ENCODE peak calls at places on chromosomes 6 and 20, in seven cellular contexts. One of them, this sample, is unnamed.

GRCh38 chr6:138492113-138492512 is 7.2 kb downstream of the NHSL1 start:
- DNase-seq in NCI-H1092: no peak
- DNase-seq in endothelial cell of umbilical vein: no peak
- DNase-seq in H7: no peak
- DNase-seq in COR-L47: peak
- DNase-seq in T-cell: no peak
- DNase-seq in IMR-90: no peak
- DNase-seq in this sample: no peak

GRCh38 chr6:87151786-87152527 is 3.4 kb upstream of the ZNF292 start:
- DNase-seq in NCI-H1092: peak
- DNase-seq in IMR-90: peak
- DNase-seq in H7: peak
- DNase-seq in T-cell: peak
- DNase-seq in COR-L47: peak
- DNase-seq in endothelial cell of umbilical vein: peak
- DNase-seq in this sample: peak

GRCh38 chr20:53734006-53734688 is 140.5 kb upstream of the ZNF217 start:
- DNase-seq in T-cell: no peak
- DNase-seq in IMR-90: no peak
- DNase-seq in NCI-H1092: no peak
- DNase-seq in COR-L47: no peak
- DNase-seq in H7: no peak
- DNase-seq in endothelial cell of umbilical vein: no peak
- DNase-seq in this sample: no peak

GRCh38 chr20:50019466-50020256 is 36.9 kb downstream of the SNAI1 start:
- DNase-seq in COR-L47: no peak
- DNase-seq in H7: no peak
- DNase-seq in IMR-90: no peak
- DNase-seq in NCI-H1092: no peak
- DNase-seq in endothelial cell of umbilical vein: no peak
- DNase-seq in T-cell: no peak
- DNase-seq in this sample: no peak

GRCh38 chr6:133779916-133780315 is 109.0 kb upstream of the TCF21 start:
- DNase-seq in H7: no peak
- DNase-seq in IMR-90: no peak
- DNase-seq in NCI-H1092: no peak
- DNase-seq in T-cell: no peak
- DNase-seq in endothelial cell of umbilical vein: no peak
- DNase-seq in COR-L47: no peak
- DNase-seq in this sample: no peak

GRCh38 chr20:31833130-31833930 is 12.1 kb downstream of the FOXS1 start:
- DNase-seq in endothelial cell of umbilical vein: peak
- DNase-seq in NCI-H1092: no peak
- DNase-seq in H7: peak
- DNase-seq in T-cell: peak
- DNase-seq in COR-L47: peak
- DNase-seq in IMR-90: peak
- DNase-seq in this sample: peak

GRCh38 chr6:36706339-36706738 is 8.7 kb downstream of the RAB44 start:
- DNase-seq in IMR-90: no peak
- DNase-seq in T-cell: no peak
- DNase-seq in H7: no peak
- DNase-seq in COR-L47: no peak
- DNase-seq in endothelial cell of umbilical vein: no peak
- DNase-seq in NCI-H1092: no peak
- DNase-seq in this sample: no peak

GRCh38 chr6:50849781-50850180 is 31.1 kb downstream of the TFAP2B start:
- DNase-seq in T-cell: no peak
- DNase-seq in COR-L47: no peak
- DNase-seq in endothelial cell of umbilical vein: no peak
- DNase-seq in NCI-H1092: no peak
- DNase-seq in IMR-90: no peak
- DNase-seq in H7: peak
- DNase-seq in this sample: no peak

GRCh38 chr20:57080796-57081195 is 185.6 kb downstream of the BMP7 start:
- DNase-seq in H7: no peak
- DNase-seq in endothelial cell of umbilical vein: no peak
- DNase-seq in T-cell: no peak
- DNase-seq in COR-L47: no peak
- DNase-seq in NCI-H1092: no peak
- DNase-seq in IMR-90: no peak
- DNase-seq in this sample: no peak

GRCh38 chr6:109672204-109672603 is 18.8 kb downstream of the AK9 start:
- DNase-seq in T-cell: no peak
- DNase-seq in endothelial cell of umbilical vein: peak
- DNase-seq in COR-L47: no peak
- DNase-seq in H7: no peak
- DNase-seq in NCI-H1092: no peak
- DNase-seq in IMR-90: peak
- DNase-seq in this sample: no peak